ENCODE peak calls at places on chromosomes 7 and 10, in eight cellular contexts. T is GM23248, H is naive B cell, G is HuH-7, S is germinal center, J is NCI-H460, P is DMS79 treated with DMSO at 0.1 percent for 48 hours, V is GM12892. N is an unnamed sample.

GRCh38 chr7:106248616-106249015 is 36.2 kb downstream of the NAMPT start:
- DNase-seq in J (no peak), G (no peak), P (no peak), H (no peak), V (no peak), S (no peak), T (no peak), N (no peak)

GRCh38 chr10:131641231-131641630 is 259.6 kb upstream of the PPP2R2D start:
- DNase-seq in H (no peak), V (peak), S (no peak), G (peak), P (peak), T (no peak), J (no peak), N (no peak)

GRCh38 chr10:15558136-15558535 is 161.6 kb downstream of the ITGA8 start:
- DNase-seq in V (no peak), G (no peak), T (peak), P (no peak), H (no peak), J (no peak), S (no peak), N (no peak)

GRCh38 chr10:33155720-33156638 is 178.5 kb downstream of the NRP1 start:
- DNase-seq in S (peak), G (peak), V (peak), J (peak), P (no peak), T (peak), H (peak), N (peak)

GRCh38 chr7:63899691-63900393 is 98.8 kb upstream of the ZNF722 start:
- DNase-seq in P (no peak), H (peak), V (no peak), G (no peak), T (peak), J (no peak), S (peak), N (no peak)

GRCh38 chr7:29801929-29802328 is 4.4 kb upstream of the WIPF3 start:
- DNase-seq in P (no peak), V (no peak), S (no peak), G (no peak), J (no peak), T (no peak), H (no peak), N (no peak)

GRCh38 chr10:31657471-31657844 is 271.2 kb downstream of the ARHGAP12 start:
- DNase-seq in T (no peak), V (no peak), J (no peak), P (no peak), H (no peak), S (no peak), G (no peak), N (no peak)

GRCh38 chr10:115654961-115655360 is 561.8 kb downstream of the ATRNL1 start:
- DNase-seq in S (no peak), P (no peak), V (no peak), J (no peak), T (no peak), H (no peak), G (no peak), N (no peak)

GRCh38 chr10:132518572-132519381 is 18.8 kb upstream of the INPP5A start:
- DNase-seq in J (no peak), T (no peak), S (no peak), V (no peak), H (peak), G (peak), P (peak), N (no peak)

GRCh38 chr10:30047430-30047829 is 12.0 kb downstream of the JCAD start:
- DNase-seq in H (no peak), P (no peak), V (peak), S (no peak), J (no peak), G (no peak), T (no peak), N (no peak)

GRCh38 chr10:24197319-24197718 is 11.6 kb upstream of the KIAA1217 start:
- DNase-seq in P (no peak), J (no peak), G (no peak), V (no peak), H (no peak), T (no peak), S (no peak), N (no peak)

GRCh38 chr10:76282122-76283030 is 851.0 kb downstream of the LRMDA start:
- DNase-seq in S (no peak), P (no peak), G (peak), H (no peak), J (no peak), T (no peak), V (no peak), N (peak)

GRCh38 chr10:126734957-126735356 is 64.5 kb upstream of the C10orf90 start:
- DNase-seq in V (no peak), T (peak), H (no peak), G (no peak), S (no peak), P (no peak), J (no peak), N (no peak)

GRCh38 chr7:107113866-107114265 is 54.9 kb upstream of the HBP1 start:
- DNase-seq in H (no peak), V (no peak), T (no peak), G (no peak), J (no peak), P (no peak), S (no peak), N (no peak)

GRCh38 chr10:127694580-127695193 is 42.3 kb upstream of the FOXI2 start:
- DNase-seq in G (peak), H (no peak), P (no peak), V (peak), S (peak), J (peak), T (peak), N (peak)

GRCh38 chr7:140326116-140326928 is 72.0 kb downstream of the SLC37A3 start:
- DNase-seq in V (peak), S (peak), G (peak), H (peak), P (peak), J (peak), T (peak), N (peak)

GRCh38 chr7:1558181-1558811 is 2.3 kb upstream of the TMEM184A start:
- DNase-seq in V (no peak), G (peak), H (no peak), P (no peak), T (no peak), S (no peak), J (no peak), N (no peak)

N was measured in A549.